ENCODE peak calls at places on chromosomes 13 and 19, in ten cellular contexts. H is nephron progenitor cell; O is fibroblast of villous mesenchyme; R is hypothalamus; B is naive thymus-derived CD8-positive, alpha-beta T cell; A is psoas muscle; I is retina; F is stimulated activated CD4-positive, alpha-beta T cell treated with anti-CD3 and anti-CD28 coated beads, Interleukin-1b, Interleukin-23, amount 100 ng/mL, for 24 hours; M is activated gamma-delta T cell treated with Interleukin-2 at 50 U/mL for 16 hours; E is GM23248. Z is an unnamed sample.

GRCh38 chr13:65342938-65343337 is 1887.2 kb downstream of the PCDH9 start:
- DNase-seq in R (no peak), H (no peak), M (no peak), B (no peak), F (no peak), E (no peak), A (no peak), I (no peak), O (no peak), Z (no peak)

GRCh38 chr13:55569082-55569481 is 1571.6 kb upstream of the PRR20A start:
- DNase-seq in M (no peak), B (no peak), R (no peak), O (no peak), A (no peak), I (no peak), H (no peak), F (no peak), E (no peak), Z (no peak)

GRCh38 chr13:50244913-50245574 is 229.8 kb downstream of the KCNRG start:
- DNase-seq in O (peak; percentile 87), M (peak; percentile 19), F (peak; percentile 40), A (no peak), E (peak; percentile 88), R (no peak), B (no peak), I (no peak), H (no peak), Z (peak; percentile 83)

GRCh38 chr19:58558623-58559274 is 338 bp upstream of the UBE2M start:
- DNase-seq in H (peak; percentile 100), I (peak; percentile 99), A (peak; percentile 99), R (no peak), M (peak; percentile 100), B (peak; percentile 100), F (peak; percentile 100), E (peak; percentile 99), O (peak; percentile 99), Z (peak; percentile 96)

GRCh38 chr19:43790587-43790986 is 9.8 kb upstream of the KCNN4 start:
- DNase-seq in M (no peak), H (no peak), B (no peak), O (no peak), R (no peak), E (no peak), I (no peak), F (no peak), A (no peak), Z (no peak)

GRCh38 chr19:56086671-56087430 is 34.2 kb downstream of the ZNF787 start:
- DNase-seq in E (no peak), O (no peak), B (no peak), M (no peak), R (no peak), F (no peak), A (no peak), H (no peak), I (no peak), Z (no peak)

GRCh38 chr19:40414536-40415535 is 1.7 kb upstream of the PRX start:
- DNase-seq in R (no peak), O (no peak), E (no peak), I (no peak), A (no peak), B (no peak), M (no peak), F (no peak), H (no peak), Z (no peak)

GRCh38 chr13:77047649-77048343 is 20.8 kb upstream of the FBXL3 start:
- DNase-seq in I (no peak), H (no peak), A (no peak), E (no peak), R (no peak), M (no peak), B (no peak), O (no peak), F (no peak), Z (no peak)

GRCh38 chr13:75480691-75481175 is 1.2 kb downstream of the TBC1D4 start:
- DNase-seq in O (peak; percentile 56), F (peak; percentile 5), R (no peak), I (peak; percentile 87), B (no peak), H (peak; percentile 61), E (peak; percentile 61), A (peak; percentile 45), M (no peak), Z (peak; percentile 61)

GRCh38 chr19:56477429-56478338 is 539 bp upstream of the ZNF667 start:
- DNase-seq in M (peak; percentile 65), O (peak; percentile 87), H (no peak), A (peak; percentile 94), R (peak; percentile 95), F (peak; percentile 50), B (peak; percentile 64), E (peak; percentile 98), I (peak; percentile 100), Z (no peak)